ENCODE peak calls at places on chromosomes 16 and 17, in five cellular contexts. B is adrenal gland, V is psoas muscle, I is thoracic aorta, L is Karpas-422. R is an unnamed sample. For H3K36me3 and H3K27me3, the result is how much of the 10 kb centered on the place peaks cover.

GRCh38 chr17:7440823-7441174 is 1.5 kb downstream of the FGF11 start:
- DNase-seq in B (peak), V (peak), I (no peak), L (no peak), R (no peak)

GRCh38 chr16:49543315-49543946 is 169.8 kb downstream of the C16orf78 start:
- DNase-seq in B (no peak), V (peak), I (no peak), L (no peak), R (no peak)

GRCh38 chr17:78890111-78890897 is 12.7 kb downstream of the CEP295NL start:
- DNase-seq in B (no peak), V (peak), I (no peak), L (no peak), R (peak)

GRCh38 chr17:69592692-69593350 is 178.3 kb downstream of the MAP2K6 start:
- DNase-seq in B (no peak), V (no peak), I (no peak), L (no peak), R (no peak)

GRCh38 chr16:11285842-11286241 is 4.7 kb upstream of the PRM1 start:
- DNase-seq in B (no peak), V (no peak), I (no peak), L (no peak), R (no peak)

GRCh38 chr16:66311306-66311705 is 55.2 kb upstream of the CDH5 start:
- DNase-seq in B (no peak), V (no peak), I (no peak), L (no peak), R (no peak)

GRCh38 chr17:78510141-78510935 is 66.9 kb downstream of the DNAH17 start:
- DNase-seq in B (no peak), V (no peak), I (no peak), L (no peak), R (no peak)

GRCh38 chr16:56675685-56676210 is 6.1 kb downstream of the MT1H start:
- DNase-seq in B (no peak), V (no peak), I (no peak), L (no peak), R (no peak)

GRCh38 chr17:41324180-41325075 is 8.9 kb upstream of the KRTAP17-1 start:
- DNase-seq in B (no peak), V (no peak), I (no peak), L (peak), R (no peak)

GRCh38 chr17:79160980-79161621 is 86.5 kb downstream of the ENGASE start:
- DNase-seq in B (no peak), V (no peak), I (no peak), L (no peak), R (no peak)

GRCh38 chr16:75380870-75381269 is 52.4 kb downstream of the CFDP1 start:
- DNase-seq in B (no peak), V (no peak), I (no peak), L (peak), R (no peak)

GRCh38 chr17:6460531-6461161 is 16.4 kb downstream of the PIMREG start:
- DNase-seq in B (no peak), V (no peak), I (no peak), L (no peak), R (no peak)

GRCh38 chr17:14793237-14793636 is 471.9 kb downstream of the PMP22 start:
- DNase-seq in B (no peak), V (no peak), I (no peak), L (no peak), R (no peak)

GRCh38 chr17:43324205-43324893 is 74.4 kb upstream of the ARL4D start:
- DNase-seq in B (no peak), V (no peak), I (no peak), L (peak), R (peak)

GRCh38 chr17:19237389-19238166 is 412 bp downstream of the EPN2 start:
- DNase-seq in B (peak), V (peak), I (no peak), L (peak), R (peak)

GRCh38 chr16:49699718-49700117 is 156.2 kb downstream of the ZNF423 start:
- DNase-seq in B (no peak), V (no peak), I (no peak), L (no peak), R (no peak)

GRCh38 chr17:68195667-68196393 is 52.0 kb upstream of the AMZ2 start:
- DNase-seq in B (no peak), V (peak), I (no peak), L (peak), R (no peak)

GRCh38 chr17:42842286-42842685 is 2.1 kb upstream of the AOC2 start:
- DNase-seq in B (no peak), V (no peak), I (no peak), L (no peak), R (no peak)

GRCh38 chr16:64717871-64718270 is 404.0 kb downstream of the CDH11 start:
- DNase-seq in B (no peak), V (no peak), I (no peak), L (no peak), R (no peak)

GRCh38 chr17:60372790-60373483 is 19.0 kb downstream of the USP32 start:
- DNase-seq in B (no peak), V (no peak), I (no peak), L (no peak), R (no peak)

GRCh38 chr17:67573987-67574657 is 143.6 kb upstream of the NOL11 start:
- DNase-seq in B (no peak), V (no peak), I (no peak), L (no peak), R (no peak)

GRCh38 chr16:30784215-30784614 is 2.8 kb downstream of the ZNF629 start:
- DNase-seq in B (no peak), V (no peak), I (no peak), L (no peak), R (no peak)

GRCh38 chr16:30783280-30784109 is 3.5 kb downstream of the ZNF629 start:
- DNase-seq in B (no peak), V (no peak), I (no peak), L (no peak), R (no peak)

GRCh38 chr16:30780549-30780948 is 6.5 kb downstream of the ZNF629 start:
- DNase-seq in B (no peak), V (no peak), I (no peak), L (no peak), R (no peak)

GRCh38 chr16:30780021-30780420 is 7.0 kb downstream of the ZNF629 start:
- DNase-seq in B (no peak), V (no peak), I (no peak), L (no peak), R (no peak)

DNA sequence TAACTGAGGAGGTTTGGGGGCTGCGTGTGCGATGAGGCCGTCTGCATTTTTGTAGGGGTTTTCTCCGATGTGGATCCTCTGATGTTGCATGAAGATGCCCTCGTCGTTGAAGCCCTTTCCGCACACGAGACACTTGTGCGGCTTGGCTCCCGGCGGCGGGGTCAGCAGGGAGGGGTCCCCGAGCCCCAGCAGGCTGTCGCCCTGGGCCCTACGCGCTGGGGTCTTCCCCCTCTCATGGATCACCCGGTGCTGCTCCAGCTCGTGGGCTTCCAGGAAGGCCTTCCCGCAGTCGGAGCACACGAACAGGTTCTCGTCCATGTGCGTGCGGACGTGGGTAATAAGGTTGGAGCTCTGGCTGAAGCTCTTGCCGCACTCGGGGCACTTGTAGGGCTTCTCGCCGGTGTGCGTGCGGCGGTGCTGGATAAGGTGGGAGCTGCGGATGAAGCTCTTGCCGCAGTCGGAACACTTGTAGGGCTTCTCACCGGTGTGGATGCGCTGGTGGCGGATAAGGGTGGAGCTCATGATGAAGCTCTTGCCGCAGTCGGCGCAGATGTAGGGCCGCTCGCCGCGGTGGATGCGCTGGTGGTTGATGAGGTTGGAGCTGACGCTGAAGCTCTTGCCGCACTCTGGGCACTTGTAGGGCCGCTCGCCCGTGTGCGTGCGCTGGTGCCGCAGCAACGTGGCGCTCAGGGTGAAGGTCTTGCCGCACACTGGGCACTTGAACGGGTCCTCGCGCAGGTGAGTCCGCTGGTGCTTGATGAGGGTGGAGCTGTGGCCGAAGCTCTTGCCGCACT is 4.3 kb downstream of the ZNF629 start:
- DNase-seq in B (no peak), V (no peak), I (no peak), L (no peak), R (no peak)
- H3K36me3 ChIP-seq in B (under half), V (under half), I (under half), L (under half), R (under half)

GRCh38 chr17:82314721-82315605 is 2.4 kb downstream of the CD7 start:
- DNase-seq in B (no peak), V (no peak), I (no peak), L (no peak), R (no peak)

GRCh38 chr17:82314012-82314720 is 3.2 kb downstream of the CD7 start:
- DNase-seq in B (no peak), V (no peak), I (no peak), L (no peak), R (no peak)

GRCh38 chr17:82316651-82317393 is 586 bp downstream of the CD7 start:
- DNase-seq in B (no peak), V (no peak), I (no peak), L (no peak), R (no peak)

GRCh38 chr17:82317394-82318168 is at the start of gene CD7:
- DNase-seq in B (no peak), V (no peak), I (no peak), L (no peak), R (no peak)

GRCh38 chr17:82315703-82316358 is 1.6 kb downstream of the CD7 start:
- DNase-seq in B (no peak), V (no peak), I (no peak), L (no peak), R (no peak)
- H3K4me3 ChIP-seq in B (no peak), V (peak), I (peak), L (no peak), R (no peak)

DNA sequence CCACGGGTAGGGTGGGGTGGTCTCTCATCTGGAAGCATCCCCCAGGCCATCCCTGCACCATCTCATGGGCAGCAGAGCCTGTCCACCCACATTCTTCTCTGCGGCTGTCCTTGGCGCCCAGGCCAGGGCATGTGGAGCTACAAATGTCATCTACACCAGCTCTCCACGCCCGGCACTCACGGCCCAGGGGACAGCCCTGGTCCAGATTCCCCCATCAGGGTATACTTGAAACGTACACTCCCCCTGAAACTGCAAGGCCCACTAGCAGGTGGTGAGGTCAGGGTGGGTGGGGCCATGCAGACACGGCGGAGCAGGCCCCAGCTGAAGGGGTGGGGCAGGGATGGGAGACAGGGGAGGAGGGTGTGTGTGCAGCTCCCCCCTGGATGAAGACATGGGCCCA is 3.2 kb upstream of the SOX8 start:
- DNase-seq in B (no peak), V (no peak), I (no peak), L (no peak), R (no peak)
- H3K27me3 ChIP-seq in B (under half), V (half or more), I (under half), L (under half), R (half or more)

DNA sequence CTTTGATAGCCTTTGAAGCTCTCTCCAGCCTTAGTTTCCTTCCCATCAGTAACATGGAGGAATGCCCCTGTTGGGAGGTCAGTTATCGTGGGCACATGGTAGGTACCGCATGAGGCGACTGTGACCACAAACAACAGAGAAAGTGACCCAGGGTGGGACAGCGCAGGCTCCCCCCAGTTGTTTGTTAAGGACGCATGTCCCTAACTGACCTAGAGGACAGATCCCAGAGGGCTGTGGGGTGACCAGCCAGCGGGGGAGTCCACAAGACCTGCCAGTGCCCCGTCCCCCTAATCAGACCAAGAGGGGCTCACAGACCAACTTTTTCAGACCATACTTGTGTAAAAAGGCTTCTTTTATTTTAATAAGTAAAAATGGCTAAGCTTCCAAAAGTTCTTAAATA is 22.3 kb downstream of the KATNB1 start:
- DNase-seq in B (no peak), V (peak), I (no peak), L (no peak), R (no peak)
- H3K36me3 ChIP-seq in B (under half), V (under half), I (under half), L (under half), R (half or more)

DNA sequence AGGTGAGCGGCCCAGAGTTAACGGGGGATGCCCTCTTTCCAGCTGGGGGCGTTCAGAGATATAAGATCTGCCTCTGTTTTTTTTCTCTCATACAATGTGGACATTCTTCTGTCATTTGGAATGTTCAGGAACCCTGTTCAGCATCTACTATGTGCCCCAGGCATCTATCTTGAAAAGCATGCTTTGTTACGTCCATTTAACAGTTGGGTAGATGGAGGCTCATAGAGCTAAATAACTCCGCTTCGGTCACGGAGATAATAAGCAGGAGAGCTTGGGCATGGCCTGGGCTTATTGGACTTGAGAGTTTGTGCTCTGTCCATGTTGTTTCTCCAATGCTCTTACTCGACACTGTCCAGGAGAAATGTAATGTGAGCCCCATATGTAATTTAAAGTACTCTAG is 6.1 kb downstream of the DHODH start:
- DNase-seq in B (no peak), V (no peak), I (no peak), L (no peak), R (no peak)
- H3K4me3 ChIP-seq in B (no peak), V (no peak), I (no peak), L (no peak), R (no peak)